ENCODE peak calls at places on chromosomes 5 and 9, in six cellular contexts. One of them, this sample, is unnamed.

GRCh38 chr9:114285166-114285867 is 37.6 kb upstream of the ORM1 start:
- DNase-seq in H1: no peak
- DNase-seq in T-helper 2 cell: no peak
- DNase-seq in A549: peak
- DNase-seq in HFFc6: peak
- DNase-seq in amniotic stem cell: peak
- DNase-seq in this sample: peak

GRCh38 chr5:133602829-133603380 is 9.4 kb downstream of the FSTL4 start:
- DNase-seq in H1: no peak
- DNase-seq in T-helper 2 cell: no peak
- DNase-seq in A549: no peak
- DNase-seq in HFFc6: no peak
- DNase-seq in amniotic stem cell: no peak
- DNase-seq in this sample: no peak

GRCh38 chr9:128066713-128067621 is at the start of gene NAIF1:
- DNase-seq in H1: peak
- DNase-seq in T-helper 2 cell: peak
- DNase-seq in A549: peak
- DNase-seq in HFFc6: peak
- DNase-seq in amniotic stem cell: peak
- DNase-seq in this sample: peak

GRCh38 chr9:37972346-37972745 is 68.4 kb upstream of the SLC25A51 start:
- DNase-seq in H1: no peak
- DNase-seq in T-helper 2 cell: no peak
- DNase-seq in A549: no peak
- DNase-seq in HFFc6: peak
- DNase-seq in amniotic stem cell: no peak
- DNase-seq in this sample: no peak

GRCh38 chr5:132458226-132458560 is 32.4 kb downstream of the IRF1 start:
- DNase-seq in H1: no peak
- DNase-seq in T-helper 2 cell: no peak
- DNase-seq in A549: no peak
- DNase-seq in HFFc6: peak
- DNase-seq in amniotic stem cell: no peak
- DNase-seq in this sample: no peak

GRCh38 chr9:111759762-111760639 is 34.7 kb downstream of the SHOC1 start:
- DNase-seq in H1: no peak
- DNase-seq in T-helper 2 cell: no peak
- DNase-seq in A549: peak
- DNase-seq in HFFc6: peak
- DNase-seq in amniotic stem cell: peak
- DNase-seq in this sample: peak

GRCh38 chr9:26779072-26779471 is 113.5 kb downstream of the CAAP1 start:
- DNase-seq in H1: no peak
- DNase-seq in T-helper 2 cell: no peak
- DNase-seq in A549: peak
- DNase-seq in HFFc6: no peak
- DNase-seq in amniotic stem cell: no peak
- DNase-seq in this sample: no peak

GRCh38 chr9:137618105-137619067 is at the start of gene EHMT1:
- DNase-seq in H1: peak
- DNase-seq in T-helper 2 cell: peak
- DNase-seq in A549: peak
- DNase-seq in HFFc6: peak
- DNase-seq in amniotic stem cell: peak
- DNase-seq in this sample: peak

GRCh38 chr5:6490693-6491092 is 42.0 kb downstream of the UBE2QL1 start:
- DNase-seq in H1: no peak
- DNase-seq in T-helper 2 cell: no peak
- DNase-seq in A549: no peak
- DNase-seq in HFFc6: no peak
- DNase-seq in amniotic stem cell: no peak
- DNase-seq in this sample: no peak

GRCh38 chr5:61534481-61535267 is 202.6 kb downstream of the ZSWIM6 start:
- DNase-seq in H1: no peak
- DNase-seq in T-helper 2 cell: no peak
- DNase-seq in A549: no peak
- DNase-seq in HFFc6: no peak
- DNase-seq in amniotic stem cell: no peak
- DNase-seq in this sample: no peak

GRCh38 chr5:127442085-127442484 is 75.4 kb upstream of the PRRC1 start:
- DNase-seq in H1: no peak
- DNase-seq in T-helper 2 cell: no peak
- DNase-seq in A549: peak
- DNase-seq in HFFc6: peak
- DNase-seq in amniotic stem cell: peak
- DNase-seq in this sample: no peak

GRCh38 chr5:4730279-4730678 is 409.9 kb upstream of the ADAMTS16 start:
- DNase-seq in H1: no peak
- DNase-seq in T-helper 2 cell: no peak
- DNase-seq in A549: no peak
- DNase-seq in HFFc6: no peak
- DNase-seq in amniotic stem cell: no peak
- DNase-seq in this sample: no peak

GRCh38 chr9:75117572-75117971 is 29.3 kb downstream of the OSTF1 start:
- DNase-seq in H1: no peak
- DNase-seq in T-helper 2 cell: no peak
- DNase-seq in A549: no peak
- DNase-seq in HFFc6: no peak
- DNase-seq in amniotic stem cell: no peak
- DNase-seq in this sample: no peak

GRCh38 chr5:60287174-60287771 is 393.7 kb upstream of the PDE4D start:
- DNase-seq in H1: peak
- DNase-seq in T-helper 2 cell: no peak
- DNase-seq in A549: peak
- DNase-seq in HFFc6: peak
- DNase-seq in amniotic stem cell: peak
- DNase-seq in this sample: peak

GRCh38 chr9:15222313-15222712 is 84.7 kb downstream of the TTC39B start:
- DNase-seq in H1: no peak
- DNase-seq in T-helper 2 cell: no peak
- DNase-seq in A549: no peak
- DNase-seq in HFFc6: no peak
- DNase-seq in amniotic stem cell: no peak
- DNase-seq in this sample: no peak

GRCh38 chr9:111114486-111114885 is 76.2 kb upstream of the LPAR1 start:
- DNase-seq in H1: no peak
- DNase-seq in T-helper 2 cell: no peak
- DNase-seq in A549: no peak
- DNase-seq in HFFc6: no peak
- DNase-seq in amniotic stem cell: no peak
- DNase-seq in this sample: no peak

GRCh38 chr5:74063821-74064598 is 438.0 kb downstream of the ARHGEF28 start:
- DNase-seq in H1: no peak
- DNase-seq in T-helper 2 cell: no peak
- DNase-seq in A549: peak
- DNase-seq in HFFc6: peak
- DNase-seq in amniotic stem cell: no peak
- DNase-seq in this sample: peak

GRCh38 chr9:87381050-87381711 is 116.5 kb upstream of the DAPK1 start:
- DNase-seq in H1: no peak
- DNase-seq in T-helper 2 cell: no peak
- DNase-seq in A549: peak
- DNase-seq in HFFc6: peak
- DNase-seq in amniotic stem cell: peak
- DNase-seq in this sample: no peak

GRCh38 chr5:158409507-158409906 is 550.6 kb upstream of the CLINT1 start:
- DNase-seq in H1: no peak
- DNase-seq in T-helper 2 cell: no peak
- DNase-seq in A549: no peak
- DNase-seq in HFFc6: no peak
- DNase-seq in amniotic stem cell: no peak
- DNase-seq in this sample: no peak

GRCh38 chr5:59789894-59790293 is 103.6 kb downstream of the PDE4D start:
- DNase-seq in H1: no peak
- DNase-seq in T-helper 2 cell: no peak
- DNase-seq in A549: peak
- DNase-seq in HFFc6: no peak
- DNase-seq in amniotic stem cell: no peak
- DNase-seq in this sample: no peak

GRCh38 chr9:123834907-123835562 is 94.9 kb downstream of the DENND1A start:
- DNase-seq in H1: no peak
- DNase-seq in T-helper 2 cell: no peak
- DNase-seq in A549: no peak
- DNase-seq in HFFc6: no peak
- DNase-seq in amniotic stem cell: no peak
- DNase-seq in this sample: no peak

GRCh38 chr9:26975728-26976707 is 19.8 kb downstream of the IFT74 start:
- DNase-seq in H1: peak
- DNase-seq in T-helper 2 cell: no peak
- DNase-seq in A549: peak
- DNase-seq in HFFc6: peak
- DNase-seq in amniotic stem cell: no peak
- DNase-seq in this sample: peak

GRCh38 chr5:141848771-141849370 is 29.3 kb downstream of the PCDH1 start:
- DNase-seq in H1: peak
- DNase-seq in T-helper 2 cell: no peak
- DNase-seq in A549: peak
- DNase-seq in HFFc6: peak
- DNase-seq in amniotic stem cell: no peak
- DNase-seq in this sample: peak

GRCh38 chr5:176611435-176611834 is 1.5 kb upstream of the GPRIN1 start:
- DNase-seq in H1: no peak
- DNase-seq in T-helper 2 cell: peak
- DNase-seq in A549: peak
- DNase-seq in HFFc6: peak
- DNase-seq in amniotic stem cell: peak
- DNase-seq in this sample: peak

GRCh38 chr5:137078171-137078665 is 420.9 kb downstream of the SPOCK1 start:
- DNase-seq in H1: no peak
- DNase-seq in T-helper 2 cell: no peak
- DNase-seq in A549: peak
- DNase-seq in HFFc6: no peak
- DNase-seq in amniotic stem cell: no peak
- DNase-seq in this sample: no peak

GRCh38 chr9:100591639-100592412 is 13.9 kb downstream of the CAVIN4 start:
- DNase-seq in H1: no peak
- DNase-seq in T-helper 2 cell: no peak
- DNase-seq in A549: no peak
- DNase-seq in HFFc6: no peak
- DNase-seq in amniotic stem cell: no peak
- DNase-seq in this sample: no peak

This sample was measured in AG08396.